ENCODE peak calls at places on chromosomes 16 and 17, in six cellular contexts. E is NCI-H146, N is H4, K is cardiac muscle cell, B is AG10803, F is SHP77. I is an unnamed sample.

GRCh38 chr16:89541792-89542191 is 18.7 kb upstream of the RPL13 start:
- DNase-seq in E (no peak), K (no peak), F (no peak), B (no peak), N (no peak), I (no peak)

GRCh38 chr16:11250091-11250785 is 5.8 kb downstream of the SOCS1 start:
- DNase-seq in E (peak), F (no peak), K (no peak), N (no peak), B (no peak), I (no peak)

GRCh38 chr17:38702166-38702899 is 2.7 kb upstream of the MLLT6 start:
- DNase-seq in K (peak), N (peak), E (peak), F (peak), B (peak), I (peak)

GRCh38 chr17:66675991-66676371 is 158.9 kb upstream of the CACNG5 start:
- DNase-seq in N (no peak), K (no peak), B (no peak), E (no peak), F (no peak), I (no peak)

GRCh38 chr16:48330133-48330846 is 54.9 kb downstream of the SIAH1 start:
- DNase-seq in K (no peak), E (no peak), F (no peak), B (no peak), N (no peak), I (no peak)

GRCh38 chr16:3640207-3640606 is 14.3 kb upstream of the DNASE1 start:
- DNase-seq in K (no peak), E (no peak), N (no peak), B (no peak), F (no peak), I (no peak)

GRCh38 chr16:1458336-1458976 is 14.1 kb upstream of the CCDC154 start:
- DNase-seq in N (no peak), F (no peak), B (peak), K (no peak), E (no peak), I (no peak)

GRCh38 chr16:52852978-52853377 is 199.7 kb downstream of the CHD9NB start:
- DNase-seq in N (no peak), E (no peak), F (no peak), K (no peak), B (no peak), I (no peak)

GRCh38 chr16:17331071-17331521 is 139.7 kb downstream of the XYLT1 start:
- DNase-seq in B (peak), E (no peak), F (no peak), N (no peak), K (no peak), I (no peak)

GRCh38 chr16:81469710-81470481 is 25.3 kb downstream of the CMIP start:
- DNase-seq in B (no peak), E (no peak), N (no peak), F (no peak), K (no peak), I (no peak)

GRCh38 chr17:81960130-81960958 is 643 bp downstream of the NOTUM start:
- DNase-seq in B (no peak), N (no peak), E (peak), K (no peak), F (no peak), I (no peak)

GRCh38 chr17:78529871-78530670 is 47.1 kb downstream of the DNAH17 start:
- DNase-seq in B (no peak), F (peak), K (no peak), N (no peak), E (peak), I (no peak)

GRCh38 chr16:81004646-81005353 is 1.9 kb downstream of the CMC2 start:
- DNase-seq in F (peak), E (peak), B (peak), K (peak), N (peak), I (no peak)

GRCh38 chr16:56388209-56388608 is 37.1 kb downstream of the AMFR start:
- DNase-seq in K (no peak), N (no peak), E (no peak), B (peak), F (no peak), I (no peak)

GRCh38 chr17:49762148-49762941 is 1.6 kb downstream of the FAM117A start:
- DNase-seq in K (no peak), F (no peak), B (peak), E (no peak), N (no peak), I (no peak)